ENCODE peak calls at places on chromosome 4, in eight cellular contexts. J is mammary epithelial cell, K is fibroblast of lung, O is HCT116, S is esophagus squamous epithelium, E is transverse colon, H is pancreas, I is uterus. Y is an unnamed sample.
A peak's percentile ranks its signal among the peaks of the same experiment; 100 is the strongest.

GRCh38 chr4:16759781-16760459 is 138.5 kb downstream of the LDB2 start:
- DNase-seq in J (no peak), K (no peak), O (no peak), S (no peak), E (no peak), H (no peak), I (no peak), Y (no peak)

GRCh38 chr4:39609454-39609911 is 29.2 kb downstream of the SMIM14 start:
- DNase-seq in J (peak; percentile 6), K (peak; percentile 16), O (no peak), S (no peak), E (no peak), H (no peak), I (no peak), Y (no peak)

GRCh38 chr4:8117278-8117682 is 41.3 kb downstream of the ABLIM2 start:
- DNase-seq in J (peak; percentile 6), K (no peak), O (peak; percentile 74), S (no peak), E (peak; percentile 68), H (no peak), I (no peak), Y (no peak)

GRCh38 chr4:16056681-16057400 is 27.0 kb downstream of the PROM1 start:
- DNase-seq in J (no peak), K (no peak), O (no peak), S (no peak), E (no peak), H (no peak), I (no peak), Y (no peak)

GRCh38 chr4:23887989-23888388 is 1.9 kb downstream of the PPARGC1A start:
- DNase-seq in J (no peak), K (no peak), O (no peak), S (no peak), E (no peak), H (no peak), I (no peak), Y (no peak)

GRCh38 chr4:153335665-153336064 is 8.8 kb upstream of the MND1 start:
- DNase-seq in J (peak; percentile 52), K (peak; percentile 50), O (no peak), S (no peak), E (no peak), H (no peak), I (no peak), Y (no peak)

GRCh38 chr4:25021206-25021605 is 9.5 kb downstream of the LGI2 start:
- DNase-seq in J (no peak), K (no peak), O (no peak), S (no peak), E (no peak), H (no peak), I (no peak), Y (no peak)

GRCh38 chr4:153962311-153963039 is 173.6 kb upstream of the SFRP2 start:
- DNase-seq in J (no peak), K (no peak), O (no peak), S (no peak), E (no peak), H (no peak), I (no peak), Y (no peak)

GRCh38 chr4:8179074-8179473 is 20.0 kb upstream of the SH3TC1 start:
- DNase-seq in J (no peak), K (no peak), O (no peak), S (no peak), E (no peak), H (no peak), I (no peak), Y (no peak)

GRCh38 chr4:82479562-82479961 is 49.2 kb downstream of the ENOPH1 start:
- DNase-seq in J (no peak), K (no peak), O (no peak), S (no peak), E (no peak), H (no peak), I (no peak), Y (no peak)

GRCh38 chr4:154574311-154574710 is 11.5 kb downstream of the FGB start:
- DNase-seq in J (no peak), K (no peak), O (no peak), S (no peak), E (no peak), H (no peak), I (no peak), Y (no peak)

GRCh38 chr4:138938371-138938699 is 77.2 kb upstream of the NOCT start:
- DNase-seq in J (peak; percentile 48), K (peak; percentile 54), O (peak; percentile 27), S (no peak), E (no peak), H (no peak), I (no peak), Y (no peak)

GRCh38 chr4:101813604-101814003 is 23.1 kb downstream of the BANK1 start:
- DNase-seq in J (no peak), K (no peak), O (no peak), S (no peak), E (peak; percentile 9), H (no peak), I (no peak), Y (no peak)

GRCh38 chr4:168367065-168367464 is 48.5 kb upstream of the DDX60 start:
- DNase-seq in J (no peak), K (no peak), O (no peak), S (no peak), E (no peak), H (no peak), I (no peak), Y (no peak)

GRCh38 chr4:139176299-139177048 is 544 bp downstream of the ELF2 start:
- DNase-seq in J (peak; percentile 71), K (peak; percentile 74), O (peak; percentile 43), S (peak; percentile 23), E (peak; percentile 84), H (peak; percentile 90), I (peak; percentile 83), Y (no peak)

GRCh38 chr4:163991268-163991667 is 496.8 kb downstream of the TMA16 start:
- DNase-seq in J (peak; percentile 2), K (peak; percentile 39), O (no peak), S (no peak), E (no peak), H (no peak), I (no peak), Y (no peak)

GRCh38 chr4:8892556-8893226 is 21.1 kb upstream of the HMX1 start:
- DNase-seq in J (no peak), K (no peak), O (no peak), S (no peak), E (no peak), H (no peak), I (no peak), Y (no peak)

GRCh38 chr4:26048962-26049361 is 134.9 kb downstream of the SMIM20 start:
- DNase-seq in J (no peak), K (peak; percentile 39), O (no peak), S (no peak), E (no peak), H (no peak), I (peak; percentile 70), Y (no peak)

GRCh38 chr4:14827111-14827510 is 175.2 kb upstream of the CPEB2 start:
- DNase-seq in J (no peak), K (peak; percentile 16), O (no peak), S (no peak), E (no peak), H (no peak), I (no peak), Y (no peak)

GRCh38 chr4:150385606-150386005 is 196.3 kb upstream of the MAB21L2 start:
- DNase-seq in J (peak; percentile 60), K (peak; percentile 90), O (no peak), S (peak; percentile 0), E (no peak), H (no peak), I (no peak), Y (peak; percentile 82)

GRCh38 chr4:89829470-89830138 is 7.4 kb downstream of the SNCA start:
- DNase-seq in J (peak; percentile 86), K (peak; percentile 37), O (no peak), S (no peak), E (peak; percentile 10), H (no peak), I (no peak), Y (no peak)

DNA sequence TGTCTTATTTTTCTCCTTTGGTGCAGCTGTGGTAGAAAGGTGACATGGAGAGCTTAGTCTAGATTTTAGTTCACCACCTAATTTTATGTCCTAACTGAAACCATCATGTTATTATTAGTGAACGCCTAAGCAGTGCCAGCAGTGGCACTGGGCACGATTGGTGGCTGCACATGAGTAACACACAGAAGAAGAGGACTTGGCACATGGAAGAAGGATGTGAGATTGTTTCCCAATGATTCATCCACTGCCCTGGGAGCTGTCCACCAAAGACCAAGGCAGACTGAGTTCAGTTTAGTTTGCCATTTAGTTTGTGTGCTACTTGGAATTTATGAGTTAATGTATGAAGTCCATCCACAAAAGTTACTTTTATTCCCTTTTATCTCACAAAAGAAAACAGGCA is 68.1 kb upstream of the NAP1L5 start:
- DNase-seq in J (peak; percentile 67), K (peak; percentile 91), O (no peak), S (no peak), E (no peak), H (no peak), I (no peak), Y (peak; percentile 74)
- H3K4me3 ChIP-seq in J (no peak overlapping the region), K (no peak overlapping the region), O (no peak overlapping the region), S (no peak overlapping the region), E (no peak overlapping the region), H (no peak overlapping the region), I (no peak overlapping the region), Y (no peak overlapping the region)

DNA sequence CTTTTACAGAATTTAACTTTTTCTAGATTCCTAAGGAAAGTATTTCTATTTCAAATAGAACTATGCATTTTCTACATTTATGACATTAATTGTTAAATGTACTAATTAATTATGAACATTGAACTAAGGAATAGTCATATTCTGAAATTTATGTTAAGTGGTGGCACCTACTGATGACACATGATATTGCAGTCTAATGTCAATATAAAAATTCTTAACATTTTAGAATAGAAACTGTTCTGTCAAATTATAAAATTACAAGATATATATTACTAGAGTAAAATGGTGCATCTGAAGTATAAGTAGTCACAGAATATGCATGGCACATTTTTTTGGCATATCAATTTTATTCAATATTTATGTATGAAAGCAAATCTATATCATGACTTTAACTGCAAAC is 40.2 kb upstream of the NDNF start:
- DNase-seq in J (no peak), K (no peak), O (no peak), S (no peak), E (no peak), H (no peak), I (no peak), Y (no peak)
- TF ChIP-seq CTCF in J (peak; percentile 39), K (no peak), O (peak; percentile 13), S (no peak), E (peak; percentile 42), H (peak; percentile 13), I (no peak), Y (no peak)

GRCh38 chr4:4344915-4345527 is 41.9 kb upstream of the NSG1 start:
- DNase-seq in J (no peak), K (no peak), O (no peak), S (no peak), E (peak; percentile 40), H (no peak), I (no peak), Y (no peak)
- H3K4me3 ChIP-seq in J (no peak overlapping the region), K (no peak overlapping the region), O (no peak overlapping the region), S (no peak overlapping the region), E (no peak overlapping the region), H (no peak overlapping the region), I (no peak overlapping the region), Y (no peak overlapping the region)

DNA sequence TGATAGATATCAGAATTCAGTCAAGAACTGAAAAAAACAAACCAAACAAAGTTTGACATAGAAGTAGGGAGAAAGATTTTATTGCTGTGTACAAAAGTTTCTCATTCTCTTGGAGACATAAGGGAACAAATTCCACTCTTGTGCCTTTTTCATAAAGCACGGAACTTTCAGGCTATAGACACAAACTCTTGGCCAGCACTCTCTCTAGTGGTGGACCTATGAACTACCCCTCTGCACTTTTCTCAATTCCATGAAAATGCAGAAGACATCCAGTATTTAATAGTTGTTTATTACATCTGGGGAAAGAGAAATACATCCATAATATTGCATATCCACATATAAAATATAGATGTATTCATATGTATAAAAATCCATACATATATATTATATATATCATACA is 291.6 kb upstream of the HS3ST1 start:
- DNase-seq in J (peak; percentile 43), K (peak; percentile 45), O (no peak), S (no peak), E (no peak), H (no peak), I (no peak), Y (no peak)
- TF ChIP-seq CTCF in J (peak; percentile 89), K (peak; percentile 54), O (peak; percentile 48), S (peak; percentile 67), E (peak; percentile 67), H (peak; percentile 15), I (peak; percentile 62), Y (peak; percentile 54)

Y was measured in AG04449.